ENCODE peak calls at places on chromosomes 3 and 15, in eight cellular contexts. W is kidney epithelial cell, C is left ventricle myocardium inferior, T is stomach, S is Panc1, D is right atrium auricular region, G is lower leg skin, K is ovary. F is an unnamed sample.

GRCh38 chr15:27826411-27826810 is 272.7 kb downstream of the OCA2 start:
- DNase-seq in W (no peak), C (no peak), T (no peak), S (no peak), D (peak), G (no peak), K (no peak), F (no peak)

GRCh38 chr3:52240059-52240885 is 1.3 kb upstream of the TWF2 start:
- DNase-seq in W (peak), C (peak), T (no peak), S (no peak), D (peak), G (peak), K (peak), F (no peak)

GRCh38 chr15:31339558-31339895 is 12.9 kb downstream of the KLF13 start:
- DNase-seq in W (no peak), C (no peak), T (no peak), S (no peak), D (no peak), G (no peak), K (no peak), F (no peak)

GRCh38 chr15:100627789-100628395 is 25.5 kb downstream of the ASB7 start:
- DNase-seq in W (peak), C (peak), T (peak), S (peak), D (peak), G (peak), K (peak), F (peak)

GRCh38 chr3:196472286-196472685 is 31.3 kb downstream of the RNF168 start:
- DNase-seq in W (no peak), C (no peak), T (no peak), S (no peak), D (no peak), G (no peak), K (no peak), F (no peak)

GRCh38 chr15:94673801-94674200 is 442.4 kb downstream of the MCTP2 start:
- DNase-seq in W (no peak), C (no peak), T (no peak), S (no peak), D (no peak), G (no peak), K (no peak), F (no peak)

GRCh38 chr3:20137642-20138041 is 48.4 kb downstream of the SGO1 start:
- DNase-seq in W (no peak), C (no peak), T (no peak), S (no peak), D (no peak), G (no peak), K (no peak), F (no peak)

GRCh38 chr3:195046441-195046840 is 224.5 kb downstream of the XXYLT1 start:
- DNase-seq in W (no peak), C (no peak), T (peak), S (no peak), D (no peak), G (peak), K (no peak), F (no peak)

GRCh38 chr3:135865085-135865484 is 100.4 kb upstream of the PPP2R3A start:
- DNase-seq in W (no peak), C (no peak), T (no peak), S (no peak), D (no peak), G (no peak), K (no peak), F (no peak)

GRCh38 chr15:40338921-40339620 is 1.7 kb downstream of the CCDC9B start:
- DNase-seq in W (peak), C (peak), T (no peak), S (no peak), D (no peak), G (no peak), K (no peak), F (no peak)

GRCh38 chr3:108603689-108604088 is 14.2 kb downstream of the DZIP3 start:
- DNase-seq in W (no peak), C (no peak), T (no peak), S (no peak), D (no peak), G (no peak), K (no peak), F (no peak)

GRCh38 chr15:98560338-98560737 is 88.0 kb upstream of the IGF1R start:
- DNase-seq in W (no peak), C (no peak), T (no peak), S (no peak), D (no peak), G (no peak), K (no peak), F (no peak)

GRCh38 chr15:63212050-63212973 is 22.9 kb downstream of the RAB8B start:
- DNase-seq in W (no peak), C (no peak), T (no peak), S (no peak), D (no peak), G (no peak), K (no peak), F (no peak)

GRCh38 chr3:120425877-120426276 is 24.9 kb downstream of the FSTL1 start:
- DNase-seq in W (no peak), C (no peak), T (no peak), S (no peak), D (no peak), G (peak), K (no peak), F (no peak)

GRCh38 chr3:123535580-123535979 is 49.3 kb downstream of the HACD2 start:
- DNase-seq in W (peak), C (no peak), T (no peak), S (no peak), D (no peak), G (no peak), K (no peak), F (no peak)

GRCh38 chr3:126858887-126859286 is 124.0 kb upstream of the PLXNA1 start:
- DNase-seq in W (peak), C (no peak), T (no peak), S (peak), D (no peak), G (no peak), K (no peak), F (no peak)

GRCh38 chr15:78243076-78243475 is 8.7 kb upstream of the ACSBG1 start:
- DNase-seq in W (no peak), C (no peak), T (no peak), S (no peak), D (no peak), G (no peak), K (no peak), F (no peak)

GRCh38 chr15:39016706-39017105 is 452.1 kb upstream of the RASGRP1 start:
- DNase-seq in W (no peak), C (no peak), T (no peak), S (no peak), D (no peak), G (no peak), K (no peak), F (no peak)

GRCh38 chr3:149471991-149472390 is 2.5 kb upstream of the TM4SF4 start:
- DNase-seq in W (peak), C (no peak), T (no peak), S (no peak), D (no peak), G (no peak), K (no peak), F (no peak)

GRCh38 chr3:165883866-165884478 is 46.7 kb upstream of the BCHE start:
- DNase-seq in W (no peak), C (no peak), T (no peak), S (no peak), D (no peak), G (no peak), K (no peak), F (no peak)

GRCh38 chr3:38725726-38726410 is 76.4 kb upstream of the SCN5A start:
- DNase-seq in W (no peak), C (peak), T (no peak), S (no peak), D (no peak), G (no peak), K (no peak), F (no peak)

DNA sequence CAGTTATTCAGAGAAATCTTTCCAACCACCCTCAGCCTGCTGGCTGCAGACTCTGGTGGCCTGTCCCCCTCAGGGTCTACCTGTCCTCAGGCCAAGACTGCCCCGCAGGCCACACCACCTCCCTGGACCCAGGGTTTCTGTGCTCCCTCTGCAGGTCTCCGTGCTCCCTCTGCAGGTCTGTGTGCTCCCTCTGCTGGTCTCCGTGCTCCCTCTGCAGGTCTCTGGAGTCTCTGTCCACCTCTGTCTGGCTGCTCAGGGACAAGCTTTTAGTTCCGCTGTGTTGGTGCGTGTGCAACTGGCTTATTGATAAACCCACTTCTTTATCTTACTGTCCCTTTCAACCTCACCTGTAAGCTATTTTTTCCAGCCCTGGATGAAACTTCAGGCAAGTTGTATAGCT is 30.1 kb downstream of the BDH1 start:
- DNase-seq in W (no peak), C (no peak), T (no peak), S (no peak), D (no peak), G (no peak), K (no peak), F (no peak)
- TF ChIP-seq CTCF in W (peak), C (no peak), T (no peak), S (peak), D (no peak), G (no peak), K (no peak), F (no peak)

GRCh38 chr15:45372032-45372995 is 6.0 kb downstream of the GATM start:
- DNase-seq in W (no peak), C (no peak), T (no peak), S (no peak), D (no peak), G (no peak), K (no peak), F (no peak)
- TF ChIP-seq CTCF in W (no peak), C (peak), T (no peak), S (no peak), D (no peak), G (no peak), K (no peak), F (peak)

DNA sequence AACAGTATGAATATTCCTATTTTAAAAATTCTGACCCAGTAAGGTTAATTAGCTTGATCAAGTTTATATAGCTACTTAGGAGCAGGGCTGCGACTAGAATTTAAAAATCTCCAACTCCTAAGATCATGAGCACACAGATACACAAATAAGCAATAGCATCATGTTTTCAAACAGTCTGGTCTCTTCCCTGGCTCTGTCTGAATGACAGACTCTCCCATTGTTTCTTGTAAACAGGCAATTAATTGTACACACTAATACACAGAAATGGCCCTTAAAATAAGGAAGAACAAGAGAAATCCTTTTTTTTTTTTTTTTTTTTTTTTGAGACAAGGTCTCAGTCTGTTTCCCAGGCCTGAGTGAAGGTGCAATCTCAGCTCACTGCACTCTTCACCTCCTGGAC is 1064.4 kb upstream of the CFAP20DC start:
- DNase-seq in W (no peak), C (no peak), T (no peak), S (no peak), D (no peak), G (no peak), K (no peak), F (no peak)
- TF ChIP-seq CTCF in W (no peak), C (no peak), T (no peak), S (no peak), D (no peak), G (no peak), K (no peak), F (no peak)

GRCh38 chr15:59622289-59622688 is 10.7 kb downstream of the GCNT3 start:
- DNase-seq in W (no peak), C (no peak), T (peak), S (peak), D (no peak), G (no peak), K (no peak), F (peak)
- TF ChIP-seq CTCF in W (peak), C (no peak), T (peak), S (peak), D (peak), G (no peak), K (no peak), F (peak)

DNA sequence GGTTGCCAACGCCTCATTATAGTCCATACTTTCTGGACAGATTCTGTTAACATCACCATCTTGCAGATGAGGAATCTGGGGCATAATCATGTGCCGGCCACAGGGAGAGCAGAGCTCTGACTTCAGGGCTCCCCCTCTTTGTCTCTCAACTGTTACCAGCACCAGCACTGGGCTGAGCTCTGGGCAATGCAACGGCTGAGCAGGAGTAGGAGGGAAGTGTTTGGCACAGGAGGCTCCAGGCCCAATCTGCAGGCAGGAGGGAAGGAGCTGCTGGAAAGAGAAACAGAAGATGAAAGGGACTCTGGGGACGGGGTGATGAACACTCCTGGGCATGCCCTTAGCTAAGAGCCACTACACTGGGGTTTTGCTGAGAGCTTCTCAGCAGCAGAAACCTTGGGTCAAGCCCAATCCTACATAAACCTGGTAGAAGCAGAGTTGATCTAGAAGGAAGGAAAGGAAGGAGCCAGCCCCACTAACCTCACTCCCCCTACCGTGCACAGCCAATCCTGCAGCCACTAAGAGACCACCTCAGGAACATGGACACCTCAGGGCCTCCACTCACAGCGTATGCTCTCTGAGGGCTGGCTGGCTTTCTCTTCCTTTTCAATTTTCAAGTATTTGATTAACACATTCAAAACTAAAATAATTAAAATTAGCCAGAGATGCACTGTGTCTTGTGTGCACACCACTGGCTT is 73.1 kb upstream of the SPATA12 start:
- DNase-seq in W (no peak), C (no peak), T (no peak), S (no peak), D (no peak), G (no peak), K (no peak), F (no peak)
- TF ChIP-seq CTCF in W (peak), C (peak), T (no peak), S (peak), D (peak), G (no peak), K (peak), F (peak)

GRCh38 chr3:184541886-184542562 is 19.6 kb upstream of the EPHB3 start:
- DNase-seq in W (no peak), C (no peak), T (no peak), S (no peak), D (peak), G (peak), K (no peak), F (no peak)

GRCh38 chr3:184540777-184541681 is 20.6 kb upstream of the EPHB3 start:
- DNase-seq in W (peak), C (peak), T (peak), S (no peak), D (peak), G (peak), K (peak), F (peak)

GRCh38 chr3:184538600-184539431 is 22.8 kb upstream of the EPHB3 start:
- DNase-seq in W (no peak), C (no peak), T (no peak), S (no peak), D (peak), G (peak), K (no peak), F (no peak)

GRCh38 chr3:184537885-184538599 is 23.5 kb upstream of the EPHB3 start:
- DNase-seq in W (no peak), C (no peak), T (no peak), S (no peak), D (peak), G (peak), K (no peak), F (no peak)

DNA sequence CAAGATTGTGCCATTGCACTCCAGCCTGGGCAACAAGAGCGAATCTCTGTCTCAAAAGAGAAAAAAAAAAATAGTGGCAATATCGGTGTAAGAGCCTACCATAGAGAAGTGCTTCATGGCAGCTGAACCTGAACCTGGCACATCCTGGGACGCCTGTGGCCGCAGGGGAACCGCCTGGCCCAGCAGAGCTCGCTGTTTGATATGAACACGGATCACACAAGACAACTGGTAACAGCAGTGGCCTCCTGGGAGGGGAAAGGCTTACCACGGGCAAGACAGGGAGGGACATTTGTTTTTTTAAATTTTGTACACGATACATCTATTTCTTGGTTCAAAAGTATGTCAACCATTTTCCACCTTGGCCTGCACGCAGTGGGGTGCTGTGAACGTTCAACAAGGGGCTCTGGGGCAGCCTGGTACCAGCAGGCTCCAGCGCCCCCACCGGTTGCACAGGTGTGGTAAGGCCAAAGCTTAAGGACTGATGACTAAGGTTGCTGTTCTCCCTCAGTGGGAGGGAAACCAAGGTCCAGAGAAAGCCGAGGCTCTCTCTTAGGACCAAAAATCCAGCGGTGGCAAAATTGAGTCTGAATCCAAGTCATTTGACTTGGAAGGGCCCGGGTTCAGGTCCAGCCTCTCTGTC is 21.7 kb upstream of the EPHB3 start:
- DNase-seq in W (no peak), C (no peak), T (no peak), S (no peak), D (peak), G (peak), K (no peak), F (no peak)
- TF ChIP-seq CTCF in W (no peak), C (no peak), T (no peak), S (no peak), D (no peak), G (no peak), K (no peak), F (no peak)

GRCh38 chr3:171704002-171704401 is 106.3 kb downstream of the PLD1 start:
- DNase-seq in W (no peak), C (no peak), T (peak), S (no peak), D (no peak), G (no peak), K (no peak), F (no peak)
- TF ChIP-seq CTCF in W (peak), C (peak), T (peak), S (peak), D (peak), G (no peak), K (no peak), F (no peak)

DNA sequence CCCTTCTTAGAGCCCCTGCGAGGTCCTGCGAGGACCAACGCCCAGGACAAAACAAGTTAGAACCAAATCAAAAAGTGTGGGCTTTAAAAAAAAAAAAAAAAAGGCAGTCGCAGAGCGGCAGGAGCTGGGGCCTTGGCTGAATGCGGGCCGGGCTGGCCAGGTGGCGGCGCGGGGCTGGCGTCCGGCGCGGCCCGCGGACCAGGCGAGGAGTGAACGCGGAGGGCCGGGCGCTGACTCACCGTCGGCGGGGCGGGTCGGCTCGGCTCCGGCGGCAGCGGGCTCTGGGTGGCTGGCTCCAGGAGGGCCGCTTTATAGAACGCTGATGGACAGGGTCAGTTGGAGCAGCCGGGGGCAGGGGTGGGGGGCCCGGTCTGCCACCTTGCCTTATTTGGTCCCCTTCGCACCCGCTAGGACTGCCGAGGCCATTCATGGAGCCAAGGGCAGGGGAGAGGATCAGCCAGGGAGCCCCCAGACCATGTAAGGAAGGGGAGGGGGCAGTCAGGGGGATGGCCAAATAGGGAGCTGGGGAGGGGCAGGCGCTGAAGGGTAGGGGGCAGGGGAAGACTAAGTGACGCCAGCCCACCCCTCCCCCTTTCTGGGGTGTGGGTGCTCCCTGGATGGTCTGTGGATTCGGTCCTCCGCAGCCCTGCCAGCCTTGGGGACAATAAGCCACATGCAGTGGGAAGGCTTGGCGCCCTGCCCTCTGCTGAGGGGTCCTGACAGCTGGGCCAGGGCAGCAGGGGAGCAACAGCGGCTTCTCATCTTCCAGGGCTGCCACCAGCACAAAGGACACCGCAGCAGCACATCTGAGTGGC is at the start of gene ACTC1:
- DNase-seq in W (no peak), C (peak), T (peak), S (no peak), D (peak), G (no peak), K (peak), F (peak)
- TF ChIP-seq CTCF in W (no peak), C (no peak), T (no peak), S (no peak), D (no peak), G (no peak), K (no peak), F (peak)

DNA sequence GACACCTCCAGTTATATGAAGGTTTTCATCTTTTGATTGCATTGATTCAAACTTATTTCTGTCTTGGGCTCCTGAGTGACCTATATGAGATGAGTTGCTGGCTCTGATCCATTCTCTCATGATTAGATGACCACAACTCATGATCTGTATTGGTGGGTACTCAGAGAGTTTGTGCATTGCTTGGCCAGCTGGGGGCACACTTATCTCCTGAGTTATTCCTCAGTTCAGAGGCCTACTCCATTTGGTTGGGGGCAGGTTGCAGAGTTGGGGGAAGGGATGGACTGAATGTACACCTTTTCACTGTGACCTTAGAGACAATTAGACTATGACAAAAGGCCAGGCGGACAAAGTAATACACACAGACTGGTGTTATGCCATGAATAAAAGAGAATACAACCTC is 166.2 kb upstream of the SEMA6D start:
- DNase-seq in W (no peak), C (no peak), T (no peak), S (no peak), D (no peak), G (no peak), K (no peak), F (no peak)
- TF ChIP-seq CTCF in W (no peak), C (peak), T (no peak), S (no peak), D (peak), G (no peak), K (no peak), F (no peak)